ENCODE peak calls at places on chromosomes 12 and 14, in eight cellular contexts. X is NCI-H774, P is AG10803, D is HFFc6, K is neural progenitor cell, Z is WTC11, Y is Calu3, A is astrocyte of the spinal cord. V is an unnamed sample.

GRCh38 chr14:98120831-98121464 is 1151.0 kb downstream of the BCL11B start:
- DNase-seq in X (no peak), P (no peak), D (no peak), K (no peak), Z (no peak), Y (no peak), A (no peak), V (no peak)

GRCh38 chr12:56590237-56590830 is 39.8 kb downstream of the BAZ2A start:
- DNase-seq in X (no peak), P (no peak), D (peak; percentile 31), K (peak; percentile 45), Z (peak; percentile 35), Y (no peak), A (no peak), V (peak; percentile 77)

GRCh38 chr12:42511656-42512055 is 77.9 kb downstream of the PRICKLE1 start:
- DNase-seq in X (no peak), P (no peak), D (no peak), K (no peak), Z (no peak), Y (no peak), A (no peak), V (no peak)

GRCh38 chr12:132219323-132219722 is 75.1 kb downstream of the NOC4L start:
- DNase-seq in X (no peak), P (no peak), D (no peak), K (no peak), Z (no peak), Y (no peak), A (no peak), V (no peak)

GRCh38 chr12:125001636-125002035 is 8.2 kb downstream of the BRI3BP start:
- DNase-seq in X (no peak), P (no peak), D (no peak), K (no peak), Z (no peak), Y (no peak), A (no peak), V (no peak)

GRCh38 chr14:93701562-93701961 is 86.7 kb downstream of the PRIMA1 start:
- DNase-seq in X (no peak), P (no peak), D (no peak), K (no peak), Z (no peak), Y (no peak), A (no peak), V (no peak)

GRCh38 chr14:21346532-21347135 is 37.2 kb downstream of the SUPT16H start:
- DNase-seq in X (no peak), P (peak; percentile 45), D (peak; percentile 9), K (no peak), Z (no peak), Y (no peak), A (peak; percentile 8), V (no peak)

GRCh38 chr12:5173511-5174011 is 129.9 kb downstream of the KCNA5 start:
- DNase-seq in X (no peak), P (peak; percentile 35), D (peak; percentile 25), K (no peak), Z (no peak), Y (no peak), A (no peak), V (no peak)

GRCh38 chr12:22539055-22539454 is 5.3 kb downstream of the C2CD5 start:
- DNase-seq in X (no peak), P (no peak), D (no peak), K (no peak), Z (no peak), Y (no peak), A (no peak), V (peak; percentile 89)

GRCh38 chr14:68513137-68513536 is 279.7 kb downstream of the ZFP36L1 start:
- DNase-seq in X (no peak), P (no peak), D (no peak), K (no peak), Z (no peak), Y (no peak), A (no peak), V (no peak)

GRCh38 chr12:30701056-30701455 is 5.4 kb upstream of the IPO8 start:
- DNase-seq in X (no peak), P (no peak), D (no peak), K (no peak), Z (no peak), Y (no peak), A (no peak), V (no peak)

GRCh38 chr12:70197362-70197744 is 45.9 kb upstream of the CNOT2 start:
- DNase-seq in X (no peak), P (peak; percentile 65), D (no peak), K (no peak), Z (no peak), Y (no peak), A (no peak), V (peak; percentile 62)

GRCh38 chr12:104010121-104010520 is 39.9 kb downstream of the GLT8D2 start:
- DNase-seq in X (no peak), P (no peak), D (no peak), K (no peak), Z (no peak), Y (no peak), A (no peak), V (no peak)

GRCh38 chr14:97219356-97220017 is 422.3 kb downstream of the VRK1 start:
- DNase-seq in X (no peak), P (no peak), D (no peak), K (no peak), Z (peak; percentile 22), Y (no peak), A (no peak), V (no peak)

GRCh38 chr12:42481368-42481767 is 108.2 kb downstream of the PRICKLE1 start:
- DNase-seq in X (no peak), P (no peak), D (no peak), K (peak; percentile 75), Z (peak; percentile 19), Y (no peak), A (no peak), V (peak; percentile 58)

GRCh38 chr12:53180931-53181645 is 363 bp upstream of the CSAD start:
- DNase-seq in X (peak; percentile 90), P (peak; percentile 64), D (peak; percentile 63), K (peak; percentile 94), Z (peak; percentile 77), Y (peak; percentile 79), A (peak; percentile 44), V (peak; percentile 84)

GRCh38 chr12:65631621-65632111 is 192.6 kb upstream of the HMGA2 start:
- DNase-seq in X (no peak), P (peak; percentile 99), D (peak; percentile 100), K (no peak), Z (no peak), Y (peak; percentile 72), A (peak; percentile 99), V (no peak)

GRCh38 chr14:100762089-100762515 is 35.4 kb downstream of the DLK1 start:
- DNase-seq in X (no peak), P (peak; percentile 23), D (no peak), K (no peak), Z (no peak), Y (no peak), A (peak; percentile 74), V (peak; percentile 76)

GRCh38 chr14:66965831-66966230 is 223.4 kb upstream of the GARIN2 start:
- DNase-seq in X (no peak), P (peak; percentile 20), D (peak; percentile 57), K (no peak), Z (no peak), Y (no peak), A (peak; percentile 1), V (no peak)

GRCh38 chr12:51863363-51863920 is 14.9 kb upstream of the FIGNL2 start:
- DNase-seq in X (no peak), P (no peak), D (no peak), K (peak; percentile 78), Z (no peak), Y (no peak), A (no peak), V (no peak)

GRCh38 chr14:88551936-88552565 is 2.8 kb downstream of the PTPN21 start:
- DNase-seq in X (no peak), P (peak; percentile 30), D (no peak), K (peak; percentile 43), Z (peak; percentile 38), Y (peak; percentile 6), A (peak; percentile 23), V (no peak)

GRCh38 chr12:48979602-48980388 is 1.7 kb downstream of the WNT1 start:
- DNase-seq in X (no peak), P (no peak), D (no peak), K (peak; percentile 56), Z (peak; percentile 31), Y (no peak), A (no peak), V (no peak)

GRCh38 chr14:24228902-24229301 is 3.3 kb downstream of the NEDD8 start:
- DNase-seq in X (no peak), P (no peak), D (no peak), K (no peak), Z (no peak), Y (no peak), A (no peak), V (no peak)

GRCh38 chr12:43599066-43599465 is 47.1 kb upstream of the ADAMTS20 start:
- DNase-seq in X (no peak), P (no peak), D (no peak), K (no peak), Z (no peak), Y (no peak), A (no peak), V (no peak)

GRCh38 chr12:63294327-63294632 is 143.3 kb upstream of the AVPR1A start:
- DNase-seq in X (no peak), P (peak; percentile 57), D (peak; percentile 73), K (no peak), Z (no peak), Y (peak; percentile 70), A (peak; percentile 93), V (no peak)

GRCh38 chr12:97452230-97452629 is 10.4 kb upstream of the RMST start:
- DNase-seq in X (no peak), P (no peak), D (no peak), K (no peak), Z (no peak), Y (no peak), A (no peak), V (no peak)

GRCh38 chr14:104323551-104324175 is 185.3 kb downstream of the KIF26A start:
- DNase-seq in X (no peak), P (no peak), D (no peak), K (no peak), Z (no peak), Y (no peak), A (no peak), V (no peak)

GRCh38 chr14:59463773-59464650 is 1.2 kb downstream of the GPR135 start:
- DNase-seq in X (no peak), P (peak; percentile 45), D (no peak), K (peak; percentile 19), Z (peak; percentile 36), Y (no peak), A (no peak), V (no peak)

GRCh38 chr14:100532916-100533630 is 54.1 kb downstream of the BEGAIN start:
- DNase-seq in X (no peak), P (peak; percentile 56), D (no peak), K (no peak), Z (no peak), Y (no peak), A (peak; percentile 59), V (peak; percentile 81)

GRCh38 chr12:65956056-65956738 is 131.9 kb downstream of the HMGA2 start:
- DNase-seq in X (no peak), P (no peak), D (no peak), K (no peak), Z (no peak), Y (no peak), A (no peak), V (no peak)

GRCh38 chr12:10672231-10672868 is 1.5 kb downstream of the STYK1 start:
- DNase-seq in X (peak; percentile 39), P (no peak), D (no peak), K (no peak), Z (no peak), Y (peak; percentile 49), A (no peak), V (peak; percentile 45)

GRCh38 chr14:70919774-70920173 is 12.5 kb downstream of the PCNX1 start:
- DNase-seq in X (no peak), P (no peak), D (no peak), K (no peak), Z (no peak), Y (no peak), A (peak; percentile 56), V (no peak)

GRCh38 chr12:23949212-23950010 is at the start of gene SOX5:
- DNase-seq in X (peak; percentile 72), P (peak; percentile 1), D (no peak), K (peak; percentile 89), Z (peak; percentile 30), Y (no peak), A (peak; percentile 75), V (peak; percentile 40)

GRCh38 chr14:29536886-29537511 is 390.6 kb downstream of the PRKD1 start:
- DNase-seq in X (peak; percentile 13), P (peak; percentile 40), D (peak; percentile 11), K (no peak), Z (no peak), Y (peak; percentile 4), A (peak; percentile 52), V (peak; percentile 30)

V was measured in OCI-M1.